ENCODE peak calls at places on chromosomes 6 and 20, in ten cellular contexts. K is GM12878; L is putamen; D is H54; W is HEK293T; P is NCI-H510A treated with DMSO at 0.1 percent for 48 hours; H is SJSA1; R is stimulated activated effector memory CD8-positive, alpha-beta T cell treated with anti-CD3 and anti-CD28 coated beads, Interleukin-12 subunit alpha, Interleukin-12 subunit beta, amount 100 ng/mL, for 72 hours; Q is fibroblast of gingiva; M is kidney tubule cell. U is an unnamed sample.
A peak's percentile ranks its signal among the peaks of the same experiment; 100 is the strongest.

GRCh38 chr6:159606786-159607185 is 86.3 kb downstream of the SOD2 start:
- DNase-seq in M (no peak), P (no peak), D (no peak), H (no peak), K (no peak), R (no peak), W (no peak), L (no peak), Q (peak; percentile 8), U (no peak)

GRCh38 chr20:2917266-2917665 is 44.0 kb downstream of the PTPRA start:
- DNase-seq in K (no peak), W (no peak), Q (no peak), L (no peak), P (no peak), R (no peak), M (no peak), D (no peak), H (no peak), U (no peak)

GRCh38 chr6:52230685-52231084 is 13.6 kb downstream of the IL17F start:
- DNase-seq in R (no peak), H (no peak), D (no peak), P (no peak), K (no peak), L (no peak), W (no peak), Q (peak; percentile 8), M (no peak), U (no peak)

GRCh38 chr6:6801002-6801329 is 212.4 kb downstream of the LY86 start:
- DNase-seq in D (no peak), P (no peak), K (no peak), M (no peak), R (no peak), H (no peak), W (no peak), L (no peak), Q (no peak), U (no peak)

GRCh38 chr6:79841577-79842381 is 105.6 kb downstream of the ELOVL4 start:
- DNase-seq in R (no peak), H (no peak), Q (no peak), K (no peak), P (no peak), L (no peak), D (no peak), W (no peak), M (no peak), U (no peak)

GRCh38 chr6:138182939-138183791 is 21.4 kb downstream of the ARFGEF3 start:
- DNase-seq in Q (no peak), H (no peak), W (no peak), R (no peak), D (no peak), K (no peak), P (peak; percentile 40), L (peak; percentile 93), M (no peak), U (no peak)

GRCh38 chr6:7108964-7109836 is 1.4 kb downstream of the RREB1 start:
- DNase-seq in L (no peak), K (no peak), M (peak; percentile 70), P (peak; percentile 42), R (peak; percentile 60), D (peak; percentile 49), W (peak; percentile 51), H (peak; percentile 56), Q (peak; percentile 70), U (peak; percentile 5)

GRCh38 chr6:18395851-18396187 is 8.7 kb downstream of the RNF144B start:
- DNase-seq in L (no peak), P (no peak), K (no peak), M (no peak), D (no peak), H (no peak), W (no peak), Q (no peak), R (no peak), U (no peak)

GRCh38 chr20:6178537-6178936 is 55.7 kb upstream of the FERMT1 start:
- DNase-seq in R (no peak), L (no peak), Q (peak; percentile 37), D (no peak), W (no peak), H (no peak), K (no peak), M (peak; percentile 48), P (peak; percentile 88), U (peak; percentile 2)

GRCh38 chr20:42183147-42183546 is 565.0 kb upstream of the CHD6 start:
- DNase-seq in D (no peak), H (no peak), L (no peak), P (no peak), R (no peak), M (no peak), K (no peak), W (no peak), Q (no peak), U (no peak)

GRCh38 chr6:26003102-26003694 is 40.6 kb downstream of the TRIM38 start:
- DNase-seq in M (peak; percentile 56), R (no peak), L (no peak), K (no peak), W (peak; percentile 60), P (peak; percentile 56), H (peak; percentile 58), Q (peak; percentile 30), D (no peak), U (peak; percentile 66)

GRCh38 chr20:50289581-50289980 is 99.0 kb downstream of the CEBPB start:
- DNase-seq in K (no peak), D (no peak), P (no peak), M (no peak), Q (no peak), L (no peak), W (no peak), H (no peak), R (no peak), U (no peak)

GRCh38 chr6:4999586-4999985 is 4.3 kb downstream of the RPP40 start:
- DNase-seq in Q (peak; percentile 52), D (no peak), W (no peak), K (no peak), M (no peak), H (no peak), L (no peak), R (no peak), P (no peak), U (no peak)

GRCh38 chr6:99177736-99178135 is 171.7 kb downstream of the FAXC start:
- DNase-seq in Q (no peak), H (no peak), R (no peak), M (no peak), K (no peak), W (no peak), D (no peak), L (no peak), P (no peak), U (no peak)

GRCh38 chr6:159679091-159680077 is 13.7 kb downstream of the SOD2 start:
- DNase-seq in D (no peak), R (no peak), L (no peak), Q (peak; percentile 46), P (no peak), H (peak; percentile 72), M (peak; percentile 40), W (no peak), K (no peak), U (no peak)

GRCh38 chr20:50744143-50744792 is 12.9 kb downstream of the PARD6B start:
- DNase-seq in H (peak; percentile 88), K (no peak), D (peak; percentile 73), W (peak; percentile 59), Q (peak; percentile 88), R (no peak), P (no peak), M (peak; percentile 85), L (no peak), U (no peak)

GRCh38 chr6:135583256-135583758 is 85.8 kb upstream of the AHI1 start:
- DNase-seq in M (peak; percentile 7), P (no peak), L (no peak), D (no peak), H (no peak), K (no peak), W (no peak), Q (no peak), R (no peak), U (no peak)

U was measured in neural crest cell.